ENCODE peak calls at places on chromosomes 7 and 10, in six cellular contexts. P is CD8-positive, alpha-beta T cell; O is WERI-Rb-1; U is AG04450; T is cardiac fibroblast; J is GM23338. I is an unnamed sample.

GRCh38 chr10:99859585-99859984 is 77.1 kb downstream of the ABCC2 start:
- DNase-seq in P (no peak), O (peak), U (no peak), T (no peak), J (peak), I (no peak)

GRCh38 chr7:155384751-155385150 is 73.2 kb upstream of the EN2 start:
- DNase-seq in P (no peak), O (no peak), U (no peak), T (no peak), J (no peak), I (no peak)

GRCh38 chr7:93226310-93226709 is at the start of gene HEPACAM2:
- DNase-seq in P (no peak), O (no peak), U (no peak), T (no peak), J (no peak), I (no peak)

GRCh38 chr7:131543298-131543697 is 13.1 kb downstream of the PODXL start:
- DNase-seq in P (no peak), O (no peak), U (no peak), T (no peak), J (no peak), I (no peak)

GRCh38 chr10:1475095-1475583 is 262.2 kb downstream of the ADARB2 start:
- DNase-seq in P (no peak), O (no peak), U (no peak), T (no peak), J (no peak), I (no peak)

GRCh38 chr10:124708922-124709520 is 35.2 kb downstream of the FAM53B start:
- DNase-seq in P (no peak), O (no peak), U (no peak), T (no peak), J (peak), I (no peak)

GRCh38 chr10:34407227-34407626 is 407.9 kb downstream of the PARD3 start:
- DNase-seq in P (no peak), O (no peak), U (no peak), T (peak), J (no peak), I (peak)

GRCh38 chr10:103618575-103619423 is 125.3 kb downstream of the NEURL1 start:
- DNase-seq in P (no peak), O (peak), U (no peak), T (peak), J (no peak), I (peak)

GRCh38 chr7:47734287-47734948 is 152.5 kb upstream of the TNS3 start:
- DNase-seq in P (no peak), O (no peak), U (no peak), T (no peak), J (no peak), I (no peak)

GRCh38 chr7:70659263-70659662 is 472.7 kb upstream of the GALNT17 start:
- DNase-seq in P (no peak), O (no peak), U (no peak), T (no peak), J (no peak), I (no peak)

DNA sequence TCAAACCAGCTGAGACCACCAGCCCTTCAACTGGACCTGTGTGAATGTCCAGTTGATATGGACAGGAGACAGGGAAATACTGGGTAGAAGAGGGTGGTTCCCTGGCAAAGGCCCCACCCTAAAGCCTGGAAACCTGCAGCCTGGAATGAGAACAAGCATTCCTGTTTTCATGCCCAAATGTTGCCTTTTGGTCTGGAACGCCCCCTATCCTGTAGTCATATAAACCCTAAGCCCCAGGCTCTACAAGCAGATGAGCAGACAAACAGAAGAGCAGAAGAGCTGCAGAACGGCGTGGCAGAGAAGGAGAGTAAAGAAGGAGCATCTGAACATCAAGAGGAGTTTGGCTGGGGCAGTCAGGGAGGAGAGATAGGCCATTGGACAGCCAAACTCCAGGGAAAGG is 38.4 kb downstream of the SYPL1 start:
- DNase-seq in P (peak), O (no peak), U (no peak), T (no peak), J (no peak), I (no peak)
- H3K4me3 ChIP-seq in P (no peak), O (no peak), U (no peak), T (no peak), J (no peak), I (no peak)

GRCh38 chr10:78737883-78738282 is 330.9 kb upstream of the ZMIZ1 start:
- DNase-seq in P (no peak), O (no peak), U (no peak), T (no peak), J (no peak), I (no peak)

GRCh38 chr10:78739411-78740053 is 329.2 kb upstream of the ZMIZ1 start:
- DNase-seq in P (no peak), O (no peak), U (no peak), T (no peak), J (peak), I (no peak)

GRCh38 chr10:78738457-78738856 is 330.3 kb upstream of the ZMIZ1 start:
- DNase-seq in P (no peak), O (no peak), U (no peak), T (no peak), J (no peak), I (no peak)

GRCh38 chr10:78736926-78737618 is 331.7 kb upstream of the ZMIZ1 start:
- DNase-seq in P (no peak), O (no peak), U (no peak), T (no peak), J (no peak), I (no peak)

DNA sequence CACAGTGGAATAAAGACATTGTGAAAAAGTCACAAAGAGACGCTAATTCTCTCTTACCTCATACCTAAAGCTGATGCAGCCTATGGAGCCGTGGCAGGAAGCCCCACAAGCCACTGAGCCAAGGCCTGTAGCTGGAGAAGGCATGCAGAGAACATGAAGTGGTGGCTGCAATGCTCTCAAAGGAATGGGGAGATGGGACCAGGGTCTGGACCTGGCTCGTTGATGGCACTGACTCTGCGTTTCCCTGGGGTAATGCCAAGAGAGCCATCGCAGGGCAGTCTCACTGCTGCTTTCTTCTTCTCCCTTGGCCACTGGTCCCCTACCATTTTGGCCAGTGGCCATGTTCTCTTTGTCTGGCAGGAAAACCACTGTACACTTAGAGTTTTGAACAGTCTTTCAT is 329.9 kb upstream of the ZMIZ1 start:
- DNase-seq in P (no peak), O (no peak), U (no peak), T (no peak), J (no peak), I (no peak)
- H3K4me3 ChIP-seq in P (no peak), O (no peak), U (no peak), T (no peak), J (no peak), I (no peak)

GRCh38 chr7:101239191-101239950 is 1.8 kb upstream of the CLDN15 start:
- DNase-seq in P (no peak), O (no peak), U (no peak), T (no peak), J (no peak), I (no peak)

GRCh38 chr7:101236292-101236691 is 1.3 kb downstream of the CLDN15 start:
- DNase-seq in P (no peak), O (no peak), U (no peak), T (no peak), J (no peak), I (no peak)

GRCh38 chr7:101238226-101239182 is 902 bp upstream of the CLDN15 start:
- DNase-seq in P (no peak), O (peak), U (no peak), T (no peak), J (no peak), I (no peak)

GRCh38 chr7:101235522-101235921 is 2.1 kb downstream of the CLDN15 start:
- DNase-seq in P (no peak), O (no peak), U (no peak), T (no peak), J (no peak), I (no peak)

GRCh38 chr7:101237206-101238067 is at the start of gene CLDN15:
- DNase-seq in P (no peak), O (peak), U (no peak), T (peak), J (no peak), I (peak)
- H3K4me3 ChIP-seq in P (no peak), O (peak), U (no peak), T (no peak), J (no peak), I (no peak)

DNA sequence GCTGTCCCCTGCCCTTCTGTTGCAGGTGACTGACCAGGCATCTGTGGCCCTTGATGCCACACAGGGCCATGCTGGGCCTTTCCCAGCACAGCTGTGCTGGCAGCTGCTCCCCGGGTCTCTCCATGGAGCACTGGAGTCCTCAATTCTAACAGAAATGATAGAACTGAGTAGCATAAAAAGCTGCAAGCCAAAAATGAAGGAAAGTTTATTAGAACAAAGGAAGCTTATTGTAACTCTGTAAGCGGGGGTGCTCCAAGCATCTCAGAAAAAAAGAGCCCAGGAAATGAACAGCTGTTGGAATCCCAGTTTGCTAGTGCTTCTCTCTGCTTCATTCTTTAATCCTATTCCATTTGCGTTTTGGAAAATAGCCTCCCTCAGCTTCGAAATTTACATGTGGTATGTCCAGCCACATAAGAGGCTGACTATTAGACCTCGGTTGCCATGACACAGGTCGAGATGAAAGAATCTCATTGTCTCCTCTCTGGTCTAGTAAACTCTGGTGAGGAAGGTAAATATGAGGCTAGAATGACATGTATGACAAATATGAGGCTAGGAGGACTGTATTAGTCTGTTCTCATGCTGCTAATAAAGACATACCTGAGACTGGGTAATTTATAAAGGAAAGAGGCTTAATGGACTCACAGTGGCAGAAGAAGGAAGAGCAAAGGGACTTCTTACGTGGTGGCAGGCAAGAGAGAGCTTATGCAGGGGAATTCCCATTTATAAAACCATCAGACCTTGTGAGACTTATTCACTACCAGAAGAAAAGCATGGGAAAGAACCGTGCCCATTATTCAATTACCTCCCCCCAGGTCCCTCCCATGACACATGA is 23.7 kb downstream of the EPDR1 start:
- DNase-seq in P (no peak), O (no peak), U (no peak), T (peak), J (no peak), I (no peak)
- H3K4me3 ChIP-seq in P (no peak), O (no peak), U (no peak), T (no peak), J (no peak), I (no peak)

GRCh38 chr10:5445006-5445405 is 32.6 kb downstream of the NET1 start:
- DNase-seq in P (no peak), O (no peak), U (no peak), T (no peak), J (no peak), I (no peak)

GRCh38 chr10:5446390-5446926 is 34.1 kb downstream of the NET1 start:
- DNase-seq in P (peak), O (no peak), U (peak), T (peak), J (peak), I (peak)

GRCh38 chr10:5447611-5448071 is 35.3 kb downstream of the NET1 start:
- DNase-seq in P (no peak), O (no peak), U (no peak), T (peak), J (no peak), I (no peak)

GRCh38 chr10:5448333-5449048 is 36.1 kb downstream of the NET1 start:
- DNase-seq in P (no peak), O (no peak), U (no peak), T (no peak), J (no peak), I (no peak)

GRCh38 chr10:5447071-5447470 is 34.7 kb downstream of the NET1 start:
- DNase-seq in P (no peak), O (no peak), U (no peak), T (peak), J (no peak), I (no peak)
- H3K4me3 ChIP-seq in P (peak), O (no peak), U (peak), T (peak), J (peak), I (peak)

GRCh38 chr7:25879799-25880198 is 272.2 kb upstream of the NFE2L3 start:
- DNase-seq in P (no peak), O (no peak), U (no peak), T (no peak), J (no peak), I (no peak)

GRCh38 chr7:25881317-25881716 is 270.7 kb upstream of the NFE2L3 start:
- DNase-seq in P (no peak), O (no peak), U (no peak), T (no peak), J (no peak), I (no peak)

GRCh38 chr7:25877802-25878789 is 273.9 kb upstream of the NFE2L3 start:
- DNase-seq in P (no peak), O (no peak), U (no peak), T (no peak), J (no peak), I (no peak)

DNA sequence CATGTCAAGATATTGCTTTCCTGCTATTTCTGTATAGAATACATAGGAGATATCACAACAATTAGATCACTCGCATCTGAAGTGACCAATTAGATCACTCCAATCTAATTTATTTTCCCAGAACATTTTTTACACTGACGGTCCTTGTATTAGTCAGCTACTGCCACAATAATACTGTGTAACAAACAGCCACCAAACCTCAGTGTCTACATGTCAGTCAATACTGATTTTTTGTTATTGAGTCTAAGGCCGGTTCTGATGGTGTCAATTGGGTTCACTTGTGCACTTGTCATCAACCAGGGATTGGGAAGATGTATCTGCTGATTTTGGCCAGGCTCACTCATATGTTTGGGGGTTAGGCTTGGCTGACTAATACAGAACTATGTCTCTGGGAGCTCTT is 275.9 kb upstream of the NFE2L3 start:
- DNase-seq in P (no peak), O (no peak), U (no peak), T (no peak), J (no peak), I (no peak)
- H3K4me3 ChIP-seq in P (no peak), O (no peak), U (no peak), T (no peak), J (no peak), I (no peak)

GRCh38 chr10:75029874-75030273 is 81.6 kb upstream of the SAMD8 start:
- DNase-seq in P (no peak), O (no peak), U (peak), T (no peak), J (no peak), I (peak)

GRCh38 chr10:75032119-75032518 is 79.3 kb upstream of the SAMD8 start:
- DNase-seq in P (no peak), O (no peak), U (no peak), T (no peak), J (no peak), I (no peak)

GRCh38 chr10:75028748-75029147 is 82.7 kb upstream of the SAMD8 start:
- DNase-seq in P (no peak), O (no peak), U (no peak), T (no peak), J (no peak), I (no peak)

GRCh38 chr10:75029420-75029819 is 82.0 kb upstream of the SAMD8 start:
- DNase-seq in P (no peak), O (no peak), U (no peak), T (no peak), J (no peak), I (no peak)

GRCh38 chr10:75030371-75030770 is 81.1 kb upstream of the SAMD8 start:
- DNase-seq in P (no peak), O (no peak), U (no peak), T (no peak), J (no peak), I (no peak)
- H3K4me3 ChIP-seq in P (no peak), O (no peak), U (no peak), T (no peak), J (no peak), I (no peak)

DNA sequence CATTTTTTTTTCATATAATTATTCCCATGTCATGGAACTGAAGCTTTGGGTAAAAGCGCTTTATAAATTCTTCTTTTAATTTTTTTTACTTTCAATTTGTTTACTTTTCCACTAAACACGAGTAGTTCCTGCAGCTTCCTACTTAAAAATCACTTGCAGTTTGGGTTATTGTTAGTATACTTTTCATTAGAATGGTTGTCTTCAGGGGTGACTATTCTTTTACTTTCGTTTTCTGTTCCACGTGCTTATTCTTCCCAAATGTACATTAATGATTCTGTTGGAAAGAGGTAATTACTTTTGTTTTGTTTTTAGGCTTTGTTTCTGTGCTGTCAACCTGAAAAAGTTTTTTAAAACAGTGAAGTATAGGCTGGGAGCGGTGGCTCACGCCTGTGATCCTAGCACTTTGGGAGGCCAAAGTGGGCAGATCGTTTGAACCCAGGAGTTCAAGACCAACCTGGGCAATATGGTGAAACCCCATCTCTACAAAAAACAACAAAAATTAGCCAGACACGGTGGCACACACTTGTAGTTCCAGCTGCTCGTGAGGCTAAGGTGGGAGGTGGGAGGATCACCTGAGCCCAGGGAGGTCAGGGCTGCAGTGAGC is 5.2 kb upstream of the CFAP69 start:
- DNase-seq in P (no peak), O (no peak), U (no peak), T (no peak), J (no peak), I (no peak)
- H3K4me3 ChIP-seq in P (no peak), O (no peak), U (no peak), T (no peak), J (no peak), I (no peak)